ENCODE peak calls at places on chromosomes 7 and 10, in five cellular contexts. One of them, this sample, is unnamed.

GRCh38 chr7:75624134-75624832 is 114.5 kb downstream of the HIP1 start:
- DNase-seq in GM10248: no peak
- DNase-seq in GM13976: no peak
- DNase-seq in body of pancreas: peak; percentile 65
- DNase-seq in cardiac muscle cell: peak; percentile 60
- DNase-seq in this sample: no peak

GRCh38 chr10:74337330-74338016 is 186.5 kb downstream of the ADK start:
- DNase-seq in GM10248: no peak
- DNase-seq in body of pancreas: no peak
- DNase-seq in cardiac muscle cell: no peak
- DNase-seq in GM13976: no peak
- DNase-seq in this sample: no peak

GRCh38 chr7:94030634-94031033 is 26.5 kb upstream of the BET1 start:
- DNase-seq in GM13976: no peak
- DNase-seq in cardiac muscle cell: no peak
- DNase-seq in GM10248: no peak
- DNase-seq in body of pancreas: no peak
- DNase-seq in this sample: no peak

GRCh38 chr10:22250897-22251605 is 33.2 kb upstream of the EBLN1 start:
- DNase-seq in body of pancreas: no peak
- DNase-seq in cardiac muscle cell: no peak
- DNase-seq in GM10248: no peak
- DNase-seq in GM13976: no peak
- DNase-seq in this sample: peak; percentile 16

GRCh38 chr7:8480466-8480865 is 47.1 kb downstream of the NXPH1 start:
- DNase-seq in body of pancreas: no peak
- DNase-seq in GM13976: no peak
- DNase-seq in cardiac muscle cell: no peak
- DNase-seq in GM10248: no peak
- DNase-seq in this sample: no peak

GRCh38 chr7:10973942-10974716 is 457 bp downstream of the PHF14 start:
- DNase-seq in body of pancreas: peak; percentile 9
- DNase-seq in GM10248: peak; percentile 33
- DNase-seq in cardiac muscle cell: peak; percentile 62
- DNase-seq in GM13976: peak; percentile 47
- DNase-seq in this sample: peak; percentile 56

GRCh38 chr10:103470755-103471653 is 8.0 kb downstream of the CALHM3 start:
- DNase-seq in cardiac muscle cell: no peak
- DNase-seq in GM13976: peak; percentile 88
- DNase-seq in GM10248: peak; percentile 88
- DNase-seq in body of pancreas: peak; percentile 61
- DNase-seq in this sample: peak; percentile 98

GRCh38 chr7:26309089-26309488 is 17.4 kb downstream of the SNX10 start:
- DNase-seq in GM13976: no peak
- DNase-seq in cardiac muscle cell: no peak
- DNase-seq in body of pancreas: no peak
- DNase-seq in GM10248: no peak
- DNase-seq in this sample: no peak

GRCh38 chr10:102418612-102419560 is at the start of gene PSD:
- DNase-seq in GM10248: no peak
- DNase-seq in GM13976: no peak
- DNase-seq in cardiac muscle cell: peak; percentile 32
- DNase-seq in body of pancreas: no peak
- DNase-seq in this sample: no peak

GRCh38 chr7:64099656-64100531 is 54.7 kb downstream of the ZNF727 start:
- DNase-seq in cardiac muscle cell: no peak
- DNase-seq in GM13976: no peak
- DNase-seq in GM10248: no peak
- DNase-seq in body of pancreas: no peak
- DNase-seq in this sample: no peak

GRCh38 chr7:107007892-107008287 is 36.6 kb upstream of the PRKAR2B start:
- DNase-seq in GM13976: no peak
- DNase-seq in cardiac muscle cell: peak; percentile 5
- DNase-seq in GM10248: no peak
- DNase-seq in body of pancreas: no peak
- DNase-seq in this sample: no peak

GRCh38 chr10:49431426-49431825 is 35.5 kb upstream of the DRGX start:
- DNase-seq in GM13976: no peak
- DNase-seq in body of pancreas: no peak
- DNase-seq in cardiac muscle cell: no peak
- DNase-seq in GM10248: no peak
- DNase-seq in this sample: no peak

GRCh38 chr7:4144171-4144701 is 537.9 kb upstream of the FOXK1 start:
- DNase-seq in GM10248: no peak
- DNase-seq in body of pancreas: no peak
- DNase-seq in cardiac muscle cell: no peak
- DNase-seq in GM13976: no peak
- DNase-seq in this sample: no peak

GRCh38 chr10:127405221-127405620 is 143.9 kb upstream of the NPS start:
- DNase-seq in body of pancreas: no peak
- DNase-seq in GM13976: no peak
- DNase-seq in GM10248: no peak
- DNase-seq in cardiac muscle cell: no peak
- DNase-seq in this sample: no peak

GRCh38 chr7:151696738-151697514 is 177.2 kb upstream of the RHEB start:
- DNase-seq in cardiac muscle cell: peak; percentile 70
- DNase-seq in body of pancreas: peak; percentile 30
- DNase-seq in GM13976: no peak
- DNase-seq in GM10248: no peak
- DNase-seq in this sample: no peak

GRCh38 chr10:78190051-78190450 is 156.4 kb downstream of the RPS24 start:
- DNase-seq in GM13976: no peak
- DNase-seq in GM10248: no peak
- DNase-seq in body of pancreas: no peak
- DNase-seq in cardiac muscle cell: no peak
- DNase-seq in this sample: no peak

GRCh38 chr7:157668884-157669767 is 332.3 kb downstream of the DNAJB6 start:
- DNase-seq in GM13976: no peak
- DNase-seq in cardiac muscle cell: no peak
- DNase-seq in GM10248: no peak
- DNase-seq in body of pancreas: no peak
- DNase-seq in this sample: no peak

GRCh38 chr7:142873281-142873784 is 12.2 kb downstream of the TRPV6 start:
- DNase-seq in body of pancreas: no peak
- DNase-seq in cardiac muscle cell: no peak
- DNase-seq in GM13976: peak; percentile 72
- DNase-seq in GM10248: peak; percentile 59
- DNase-seq in this sample: peak; percentile 49

GRCh38 chr10:50884302-50884701 is 1.1 kb downstream of the A1CF start:
- DNase-seq in cardiac muscle cell: no peak
- DNase-seq in GM10248: no peak
- DNase-seq in GM13976: no peak
- DNase-seq in body of pancreas: no peak
- DNase-seq in this sample: no peak

GRCh38 chr7:98192781-98193457 is 18.3 kb upstream of the BHLHA15 start:
- DNase-seq in cardiac muscle cell: no peak
- DNase-seq in GM13976: no peak
- DNase-seq in body of pancreas: no peak
- DNase-seq in GM10248: no peak
- DNase-seq in this sample: no peak

GRCh38 chr10:91700788-91701444 is 68.0 kb upstream of the PPP1R3C start:
- DNase-seq in cardiac muscle cell: no peak
- DNase-seq in GM10248: no peak
- DNase-seq in body of pancreas: no peak
- DNase-seq in GM13976: no peak
- DNase-seq in this sample: no peak

GRCh38 chr10:116044722-116045374 is 228.2 kb downstream of the GFRA1 start:
- DNase-seq in GM10248: no peak
- DNase-seq in GM13976: no peak
- DNase-seq in body of pancreas: peak; percentile 43
- DNase-seq in cardiac muscle cell: no peak
- DNase-seq in this sample: no peak

GRCh38 chr7:94374721-94375120 is 20.0 kb upstream of the COL1A2 start:
- DNase-seq in body of pancreas: no peak
- DNase-seq in GM10248: no peak
- DNase-seq in GM13976: no peak
- DNase-seq in cardiac muscle cell: no peak
- DNase-seq in this sample: no peak

GRCh38 chr7:15921576-15921975 is 235.1 kb upstream of the MEOX2 start:
- DNase-seq in cardiac muscle cell: no peak
- DNase-seq in body of pancreas: no peak
- DNase-seq in GM10248: no peak
- DNase-seq in GM13976: no peak
- DNase-seq in this sample: no peak

GRCh38 chr10:88565072-88565471 is 18.0 kb downstream of the RNLS start:
- DNase-seq in body of pancreas: no peak
- DNase-seq in GM10248: peak; percentile 24
- DNase-seq in cardiac muscle cell: peak; percentile 32
- DNase-seq in GM13976: peak; percentile 27
- DNase-seq in this sample: peak; percentile 51

GRCh38 chr7:73537051-73537450 is 15.0 kb upstream of the BAZ1B start:
- DNase-seq in cardiac muscle cell: no peak
- DNase-seq in GM13976: no peak
- DNase-seq in GM10248: no peak
- DNase-seq in body of pancreas: no peak
- DNase-seq in this sample: no peak

GRCh38 chr7:82158327-82158726 is 285.2 kb downstream of the CACNA2D1 start:
- DNase-seq in body of pancreas: no peak
- DNase-seq in GM10248: no peak
- DNase-seq in GM13976: no peak
- DNase-seq in cardiac muscle cell: no peak
- DNase-seq in this sample: no peak

GRCh38 chr10:115566867-115567266 is 473.7 kb downstream of the ATRNL1 start:
- DNase-seq in body of pancreas: no peak
- DNase-seq in cardiac muscle cell: no peak
- DNase-seq in GM13976: no peak
- DNase-seq in GM10248: no peak
- DNase-seq in this sample: no peak

GRCh38 chr7:483656-484364 is 35.8 kb downstream of the PDGFA start:
- DNase-seq in GM13976: no peak
- DNase-seq in body of pancreas: no peak
- DNase-seq in GM10248: no peak
- DNase-seq in cardiac muscle cell: no peak
- DNase-seq in this sample: no peak

GRCh38 chr10:117363027-117363426 is 12.2 kb downstream of the PDZD8 start:
- DNase-seq in cardiac muscle cell: no peak
- DNase-seq in GM10248: no peak
- DNase-seq in body of pancreas: no peak
- DNase-seq in GM13976: no peak
- DNase-seq in this sample: peak; percentile 34

GRCh38 chr10:47363781-47364180 is 15.6 kb downstream of the RBP3 start:
- DNase-seq in body of pancreas: no peak
- DNase-seq in cardiac muscle cell: no peak
- DNase-seq in GM13976: no peak
- DNase-seq in GM10248: no peak
- DNase-seq in this sample: no peak

GRCh38 chr7:128934361-128935352 is 3.1 kb upstream of the IRF5 start:
- DNase-seq in GM10248: peak; percentile 77
- DNase-seq in GM13976: peak; percentile 80
- DNase-seq in cardiac muscle cell: no peak
- DNase-seq in body of pancreas: no peak
- DNase-seq in this sample: peak; percentile 93

GRCh38 chr7:106639476-106640334 is 21.3 kb downstream of the CCDC71L start:
- DNase-seq in GM10248: no peak
- DNase-seq in GM13976: no peak
- DNase-seq in body of pancreas: no peak
- DNase-seq in cardiac muscle cell: no peak
- DNase-seq in this sample: no peak

GRCh38 chr10:62817763-62818425 is 1.7 kb upstream of the EGR2 start:
- DNase-seq in GM10248: peak; percentile 88
- DNase-seq in cardiac muscle cell: peak; percentile 89
- DNase-seq in GM13976: peak; percentile 90
- DNase-seq in body of pancreas: peak; percentile 75
- DNase-seq in this sample: peak; percentile 88

GRCh38 chr10:96304241-96304640 is at the start of gene DNTT:
- DNase-seq in cardiac muscle cell: no peak
- DNase-seq in GM10248: no peak
- DNase-seq in GM13976: no peak
- DNase-seq in body of pancreas: no peak
- DNase-seq in this sample: no peak

This sample was measured in GM12865.